ENCODE peak calls at places on chromosomes 12 and 14, in eight cellular contexts. One of them, this sample, is unnamed. For H3K9me3, the result is how much of the 10 kb centered on the place peaks cover.

GRCh38 chr14:21521526-21521925 is 4.6 kb downstream of the SALL2 start:
- DNase-seq in adrenal gland: no peak
- DNase-seq in astrocyte: peak
- DNase-seq in cardiac muscle cell: peak
- DNase-seq in HCT116: no peak
- DNase-seq in pancreas: no peak
- DNase-seq in Peyer's patch: no peak
- DNase-seq in tibial nerve: no peak
- DNase-seq in this sample: no peak

GRCh38 chr12:1776139-1776975 is 44.0 kb upstream of the LRTM2 start:
- DNase-seq in HCT116: no peak
- DNase-seq in Peyer's patch: no peak
- DNase-seq in adrenal gland: no peak
- DNase-seq in astrocyte: peak
- DNase-seq in cardiac muscle cell: peak
- DNase-seq in pancreas: no peak
- DNase-seq in tibial nerve: no peak
- DNase-seq in this sample: no peak

GRCh38 chr12:122064034-122064777 is 14.3 kb upstream of the MLXIP start:
- DNase-seq in cardiac muscle cell: peak
- DNase-seq in HCT116: peak
- DNase-seq in Peyer's patch: peak
- DNase-seq in tibial nerve: peak
- DNase-seq in adrenal gland: peak
- DNase-seq in pancreas: peak
- DNase-seq in astrocyte: peak
- DNase-seq in this sample: peak

GRCh38 chr12:12823308-12823707 is 10.2 kb downstream of the DDX47 start:
- DNase-seq in cardiac muscle cell: peak
- DNase-seq in tibial nerve: no peak
- DNase-seq in adrenal gland: no peak
- DNase-seq in pancreas: no peak
- DNase-seq in HCT116: no peak
- DNase-seq in Peyer's patch: no peak
- DNase-seq in astrocyte: peak
- DNase-seq in this sample: no peak

GRCh38 chr14:102511538-102511937 is 2.0 kb upstream of the ANKRD9 start:
- DNase-seq in adrenal gland: no peak
- DNase-seq in HCT116: no peak
- DNase-seq in cardiac muscle cell: no peak
- DNase-seq in astrocyte: no peak
- DNase-seq in tibial nerve: no peak
- DNase-seq in pancreas: no peak
- DNase-seq in Peyer's patch: no peak
- DNase-seq in this sample: no peak

GRCh38 chr12:118980407-118981014 is 830 bp upstream of the SRRM4 start:
- DNase-seq in cardiac muscle cell: no peak
- DNase-seq in pancreas: no peak
- DNase-seq in Peyer's patch: no peak
- DNase-seq in tibial nerve: no peak
- DNase-seq in HCT116: no peak
- DNase-seq in adrenal gland: no peak
- DNase-seq in astrocyte: no peak
- DNase-seq in this sample: no peak

GRCh38 chr14:36663404-36664321 is 2.0 kb downstream of the PAX9 start:
- DNase-seq in adrenal gland: no peak
- DNase-seq in cardiac muscle cell: no peak
- DNase-seq in pancreas: no peak
- DNase-seq in HCT116: no peak
- DNase-seq in Peyer's patch: no peak
- DNase-seq in astrocyte: no peak
- DNase-seq in tibial nerve: no peak
- DNase-seq in this sample: no peak

GRCh38 chr12:49804821-49805220 is 23.4 kb downstream of the NCKAP5L start:
- DNase-seq in Peyer's patch: no peak
- DNase-seq in cardiac muscle cell: no peak
- DNase-seq in astrocyte: no peak
- DNase-seq in HCT116: no peak
- DNase-seq in pancreas: no peak
- DNase-seq in adrenal gland: no peak
- DNase-seq in tibial nerve: no peak
- DNase-seq in this sample: no peak

GRCh38 chr14:85634205-85634604 is 104.3 kb downstream of the FLRT2 start:
- DNase-seq in adrenal gland: no peak
- DNase-seq in pancreas: no peak
- DNase-seq in tibial nerve: no peak
- DNase-seq in HCT116: no peak
- DNase-seq in astrocyte: no peak
- DNase-seq in Peyer's patch: no peak
- DNase-seq in cardiac muscle cell: peak
- DNase-seq in this sample: no peak

GRCh38 chr12:72872488-72872887 is 600.3 kb downstream of the TRHDE start:
- DNase-seq in Peyer's patch: no peak
- DNase-seq in cardiac muscle cell: no peak
- DNase-seq in astrocyte: no peak
- DNase-seq in tibial nerve: no peak
- DNase-seq in adrenal gland: no peak
- DNase-seq in HCT116: no peak
- DNase-seq in pancreas: no peak
- DNase-seq in this sample: no peak

GRCh38 chr14:89915114-89915878 is 39.2 kb downstream of the EFCAB11 start:
- DNase-seq in HCT116: peak
- DNase-seq in astrocyte: peak
- DNase-seq in adrenal gland: peak
- DNase-seq in Peyer's patch: peak
- DNase-seq in pancreas: peak
- DNase-seq in cardiac muscle cell: peak
- DNase-seq in tibial nerve: peak
- DNase-seq in this sample: peak

GRCh38 chr12:52976574-52977071 is 27.7 kb downstream of the KRT18 start:
- DNase-seq in Peyer's patch: no peak
- DNase-seq in tibial nerve: no peak
- DNase-seq in HCT116: no peak
- DNase-seq in pancreas: no peak
- DNase-seq in cardiac muscle cell: peak
- DNase-seq in astrocyte: peak
- DNase-seq in adrenal gland: no peak
- DNase-seq in this sample: no peak

GRCh38 chr12:65156366-65156831 is 13.0 kb upstream of the LEMD3 start:
- DNase-seq in Peyer's patch: peak
- DNase-seq in astrocyte: no peak
- DNase-seq in HCT116: no peak
- DNase-seq in cardiac muscle cell: peak
- DNase-seq in adrenal gland: no peak
- DNase-seq in pancreas: no peak
- DNase-seq in tibial nerve: no peak
- DNase-seq in this sample: no peak

GRCh38 chr12:120586216-120586615 is 5.0 kb upstream of the POP5 start:
- DNase-seq in pancreas: no peak
- DNase-seq in adrenal gland: no peak
- DNase-seq in HCT116: no peak
- DNase-seq in cardiac muscle cell: no peak
- DNase-seq in Peyer's patch: no peak
- DNase-seq in astrocyte: no peak
- DNase-seq in tibial nerve: no peak
- DNase-seq in this sample: no peak

GRCh38 chr12:77767335-77767734 is 63.4 kb upstream of the NAV3 start:
- DNase-seq in cardiac muscle cell: no peak
- DNase-seq in tibial nerve: no peak
- DNase-seq in HCT116: no peak
- DNase-seq in astrocyte: no peak
- DNase-seq in adrenal gland: no peak
- DNase-seq in pancreas: no peak
- DNase-seq in Peyer's patch: no peak
- DNase-seq in this sample: no peak

GRCh38 chr14:21049263-21049662 is 7.1 kb downstream of the RNASE7 start:
- DNase-seq in tibial nerve: no peak
- DNase-seq in cardiac muscle cell: peak
- DNase-seq in Peyer's patch: no peak
- DNase-seq in astrocyte: peak
- DNase-seq in pancreas: no peak
- DNase-seq in adrenal gland: no peak
- DNase-seq in HCT116: no peak
- DNase-seq in this sample: no peak

GRCh38 chr14:95250126-95250824 is 69.4 kb downstream of the CLMN start:
- DNase-seq in Peyer's patch: no peak
- DNase-seq in cardiac muscle cell: no peak
- DNase-seq in HCT116: no peak
- DNase-seq in pancreas: no peak
- DNase-seq in astrocyte: no peak
- DNase-seq in tibial nerve: no peak
- DNase-seq in adrenal gland: no peak
- DNase-seq in this sample: no peak

GRCh38 chr14:95265106-95266094 is 54.3 kb downstream of the CLMN start:
- DNase-seq in HCT116: peak
- DNase-seq in tibial nerve: no peak
- DNase-seq in Peyer's patch: peak
- DNase-seq in pancreas: peak
- DNase-seq in cardiac muscle cell: peak
- DNase-seq in astrocyte: peak
- DNase-seq in adrenal gland: peak
- DNase-seq in this sample: no peak

GRCh38 chr14:73014105-73014504 is 12.8 kb downstream of the ZFYVE1 start:
- DNase-seq in pancreas: no peak
- DNase-seq in adrenal gland: no peak
- DNase-seq in astrocyte: peak
- DNase-seq in Peyer's patch: no peak
- DNase-seq in HCT116: no peak
- DNase-seq in cardiac muscle cell: no peak
- DNase-seq in tibial nerve: no peak
- DNase-seq in this sample: no peak

GRCh38 chr14:95487669-95488084 is 28.8 kb downstream of the SYNE3 start:
- DNase-seq in adrenal gland: no peak
- DNase-seq in Peyer's patch: no peak
- DNase-seq in astrocyte: no peak
- DNase-seq in cardiac muscle cell: no peak
- DNase-seq in HCT116: no peak
- DNase-seq in tibial nerve: no peak
- DNase-seq in pancreas: no peak
- DNase-seq in this sample: no peak

GRCh38 chr12:78179346-78179745 is 348.7 kb downstream of the NAV3 start:
- DNase-seq in adrenal gland: no peak
- DNase-seq in cardiac muscle cell: no peak
- DNase-seq in tibial nerve: no peak
- DNase-seq in astrocyte: no peak
- DNase-seq in pancreas: no peak
- DNase-seq in HCT116: no peak
- DNase-seq in Peyer's patch: no peak
- DNase-seq in this sample: no peak

GRCh38 chr12:93805736-93806141 is 128.6 kb downstream of the CRADD start:
- DNase-seq in adrenal gland: no peak
- DNase-seq in tibial nerve: no peak
- DNase-seq in cardiac muscle cell: no peak
- DNase-seq in pancreas: no peak
- DNase-seq in Peyer's patch: no peak
- DNase-seq in astrocyte: peak
- DNase-seq in HCT116: no peak
- DNase-seq in this sample: no peak

GRCh38 chr12:96120359-96121100 is 73.6 kb upstream of the ELK3 start:
- DNase-seq in cardiac muscle cell: peak
- DNase-seq in pancreas: peak
- DNase-seq in Peyer's patch: no peak
- DNase-seq in tibial nerve: no peak
- DNase-seq in adrenal gland: peak
- DNase-seq in HCT116: no peak
- DNase-seq in astrocyte: no peak
- DNase-seq in this sample: no peak

GRCh38 chr14:104286496-104286895 is 148.1 kb downstream of the KIF26A start:
- DNase-seq in tibial nerve: no peak
- DNase-seq in HCT116: no peak
- DNase-seq in adrenal gland: no peak
- DNase-seq in astrocyte: no peak
- DNase-seq in cardiac muscle cell: no peak
- DNase-seq in Peyer's patch: no peak
- DNase-seq in pancreas: no peak
- DNase-seq in this sample: no peak
- H3K9me3 ChIP-seq in tibial nerve: under half
- H3K9me3 ChIP-seq in HCT116: under half
- H3K9me3 ChIP-seq in adrenal gland: under half
- H3K9me3 ChIP-seq in astrocyte: under half
- H3K9me3 ChIP-seq in cardiac muscle cell: under half
- H3K9me3 ChIP-seq in Peyer's patch: under half
- H3K9me3 ChIP-seq in pancreas: under half
- H3K9me3 ChIP-seq in this sample: under half

GRCh38 chr14:60647837-60648168 is 1.5 kb downstream of the SIX1 start:
- DNase-seq in tibial nerve: no peak
- DNase-seq in Peyer's patch: no peak
- DNase-seq in pancreas: no peak
- DNase-seq in astrocyte: no peak
- DNase-seq in cardiac muscle cell: no peak
- DNase-seq in adrenal gland: no peak
- DNase-seq in HCT116: no peak
- DNase-seq in this sample: no peak

GRCh38 chr14:60648169-60648933 is 926 bp downstream of the SIX1 start:
- DNase-seq in Peyer's patch: no peak
- DNase-seq in cardiac muscle cell: peak
- DNase-seq in adrenal gland: no peak
- DNase-seq in pancreas: no peak
- DNase-seq in astrocyte: no peak
- DNase-seq in HCT116: no peak
- DNase-seq in tibial nerve: no peak
- DNase-seq in this sample: no peak

GRCh38 chr14:60646202-60646886 is 2.9 kb downstream of the SIX1 start:
- DNase-seq in pancreas: no peak
- DNase-seq in cardiac muscle cell: no peak
- DNase-seq in HCT116: no peak
- DNase-seq in tibial nerve: no peak
- DNase-seq in adrenal gland: no peak
- DNase-seq in Peyer's patch: no peak
- DNase-seq in astrocyte: no peak
- DNase-seq in this sample: no peak

GRCh38 chr14:60648934-60649814 is at the start of gene SIX1:
- DNase-seq in Peyer's patch: no peak
- DNase-seq in tibial nerve: peak
- DNase-seq in adrenal gland: peak
- DNase-seq in astrocyte: peak
- DNase-seq in cardiac muscle cell: peak
- DNase-seq in HCT116: peak
- DNase-seq in pancreas: peak
- DNase-seq in this sample: no peak

GRCh38 chr14:60647081-60647836 is 2.0 kb downstream of the SIX1 start:
- DNase-seq in Peyer's patch: no peak
- DNase-seq in adrenal gland: no peak
- DNase-seq in cardiac muscle cell: peak
- DNase-seq in astrocyte: no peak
- DNase-seq in tibial nerve: no peak
- DNase-seq in HCT116: no peak
- DNase-seq in pancreas: no peak
- DNase-seq in this sample: no peak
- H3K9me3 ChIP-seq in Peyer's patch: under half
- H3K9me3 ChIP-seq in adrenal gland: under half
- H3K9me3 ChIP-seq in cardiac muscle cell: under half
- H3K9me3 ChIP-seq in astrocyte: under half
- H3K9me3 ChIP-seq in tibial nerve: under half
- H3K9me3 ChIP-seq in HCT116: under half
- H3K9me3 ChIP-seq in pancreas: under half
- H3K9me3 ChIP-seq in this sample: under half

GRCh38 chr14:104326848-104327247 is 188.5 kb downstream of the KIF26A start:
- DNase-seq in tibial nerve: no peak
- DNase-seq in HCT116: no peak
- DNase-seq in Peyer's patch: no peak
- DNase-seq in adrenal gland: no peak
- DNase-seq in astrocyte: no peak
- DNase-seq in pancreas: no peak
- DNase-seq in cardiac muscle cell: no peak
- DNase-seq in this sample: no peak
- H3K9me3 ChIP-seq in tibial nerve: under half
- H3K9me3 ChIP-seq in HCT116: under half
- H3K9me3 ChIP-seq in Peyer's patch: under half
- H3K9me3 ChIP-seq in adrenal gland: under half
- H3K9me3 ChIP-seq in astrocyte: under half
- H3K9me3 ChIP-seq in pancreas: under half
- H3K9me3 ChIP-seq in cardiac muscle cell: under half
- H3K9me3 ChIP-seq in this sample: under half

GRCh38 chr14:106807493-106807892 is 1281.1 kb downstream of the TMEM121 start:
- DNase-seq in tibial nerve: no peak
- DNase-seq in HCT116: no peak
- DNase-seq in Peyer's patch: no peak
- DNase-seq in cardiac muscle cell: no peak
- DNase-seq in pancreas: no peak
- DNase-seq in adrenal gland: no peak
- DNase-seq in astrocyte: no peak
- DNase-seq in this sample: no peak
- H3K9me3 ChIP-seq in tibial nerve: under half
- H3K9me3 ChIP-seq in HCT116: under half
- H3K9me3 ChIP-seq in Peyer's patch: under half
- H3K9me3 ChIP-seq in cardiac muscle cell: under half
- H3K9me3 ChIP-seq in pancreas: under half
- H3K9me3 ChIP-seq in adrenal gland: under half
- H3K9me3 ChIP-seq in astrocyte: under half
- H3K9me3 ChIP-seq in this sample: under half